ENCODE peak calls at places on chromosomes 4 and X, in five cellular contexts. Y, M, T, N and F are unnamed samples.

GRCh38 chrX:70176938-70177533 is at the start of gene DGAT2L6:
- DNase-seq in Y (no peak), M (no peak), T (no peak), N (no peak), F (no peak)

GRCh38 chrX:39676434-39676833 is 421.3 kb downstream of the BCOR start:
- DNase-seq in Y (no peak), M (no peak), T (no peak), N (no peak), F (no peak)

GRCh38 chr4:184408021-184408710 is 66.2 kb downstream of the IRF2 start:
- DNase-seq in Y (no peak), M (peak), T (no peak), N (peak), F (no peak)

GRCh38 chr4:52659016-52659721 is at the start of gene USP46:
- DNase-seq in Y (peak), M (no peak), T (peak), N (peak), F (peak)

GRCh38 chr4:189162888-189163287 is 777.8 kb upstream of the FRG1 start:
- DNase-seq in Y (no peak), M (no peak), T (no peak), N (no peak), F (no peak)

GRCh38 chrX:57227691-57228090 is 58.8 kb upstream of the FAAH2 start:
- DNase-seq in Y (no peak), M (no peak), T (no peak), N (no peak), F (no peak)

GRCh38 chrX:117996918-117997480 is 119.6 kb downstream of the KLHL13 start:
- DNase-seq in Y (no peak), M (no peak), T (no peak), N (no peak), F (no peak)

GRCh38 chr4:132203618-132204017 is 945.5 kb upstream of the PCDH10 start:
- DNase-seq in Y (no peak), M (no peak), T (no peak), N (no peak), F (no peak)

GRCh38 chr4:163895369-163896005 is 401.0 kb downstream of the TMA16 start:
- DNase-seq in Y (no peak), M (no peak), T (no peak), N (no peak), F (no peak)

GRCh38 chr4:171880136-171880535 is 66.9 kb downstream of the GALNTL6 start:
- DNase-seq in Y (no peak), M (no peak), T (no peak), N (peak), F (no peak)

GRCh38 chr4:166324321-166324720 is 451.3 kb downstream of the TLL1 start:
- DNase-seq in Y (no peak), M (no peak), T (no peak), N (peak), F (no peak)

GRCh38 chr4:118280501-118281218 is 72.1 kb downstream of the PRSS12 start:
- DNase-seq in Y (peak), M (peak), T (no peak), N (peak), F (no peak)

GRCh38 chr4:87375719-87376291 is 15.2 kb downstream of the HSD17B11 start:
- DNase-seq in Y (no peak), M (peak), T (no peak), N (peak), F (no peak)

GRCh38 chr4:76307670-76308014 is 1.1 kb downstream of the STBD1 start:
- DNase-seq in Y (no peak), M (no peak), T (no peak), N (peak), F (no peak)

GRCh38 chr4:74316397-74316796 is 8.1 kb downstream of the EPGN start:
- DNase-seq in Y (no peak), M (no peak), T (no peak), N (peak), F (no peak)

GRCh38 chr4:139909036-139909435 is 243.4 kb downstream of the MGST2 start:
- DNase-seq in Y (no peak), M (no peak), T (no peak), N (no peak), F (no peak)

GRCh38 chrX:125291124-125291523 is 28.5 kb upstream of the TEX13C start:
- DNase-seq in Y (no peak), M (no peak), T (no peak), N (no peak), F (no peak)

GRCh38 chr4:102344520-102344954 is 745 bp downstream of the SLC39A8 start:
- DNase-seq in Y (peak), M (no peak), T (peak), N (no peak), F (peak)

DNA sequence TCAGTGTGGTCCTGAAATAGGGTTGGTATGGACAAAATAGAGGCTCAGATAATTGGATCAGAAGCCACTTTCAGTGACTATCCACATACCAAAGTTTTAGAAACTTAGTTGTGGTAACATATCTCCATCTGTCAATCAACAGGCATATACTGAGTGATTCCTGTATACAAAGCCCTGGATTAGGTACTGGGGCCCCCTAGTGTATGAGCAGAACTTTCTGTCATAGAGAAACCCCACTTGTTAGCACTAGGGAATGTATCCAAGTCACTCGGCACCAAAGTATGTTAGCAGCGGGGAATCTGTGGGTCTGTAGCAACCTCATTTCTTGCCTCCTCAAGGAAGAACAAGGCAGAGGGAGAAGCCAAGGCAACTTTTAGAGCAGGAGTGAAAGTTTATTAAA is 50.7 kb downstream of the MAP7D3 start:
- DNase-seq in Y (no peak), M (no peak), T (no peak), N (peak), F (no peak)
- TF ChIP-seq CTCF in Y (peak), M (peak), T (no peak), N (peak), F (peak)

DNA sequence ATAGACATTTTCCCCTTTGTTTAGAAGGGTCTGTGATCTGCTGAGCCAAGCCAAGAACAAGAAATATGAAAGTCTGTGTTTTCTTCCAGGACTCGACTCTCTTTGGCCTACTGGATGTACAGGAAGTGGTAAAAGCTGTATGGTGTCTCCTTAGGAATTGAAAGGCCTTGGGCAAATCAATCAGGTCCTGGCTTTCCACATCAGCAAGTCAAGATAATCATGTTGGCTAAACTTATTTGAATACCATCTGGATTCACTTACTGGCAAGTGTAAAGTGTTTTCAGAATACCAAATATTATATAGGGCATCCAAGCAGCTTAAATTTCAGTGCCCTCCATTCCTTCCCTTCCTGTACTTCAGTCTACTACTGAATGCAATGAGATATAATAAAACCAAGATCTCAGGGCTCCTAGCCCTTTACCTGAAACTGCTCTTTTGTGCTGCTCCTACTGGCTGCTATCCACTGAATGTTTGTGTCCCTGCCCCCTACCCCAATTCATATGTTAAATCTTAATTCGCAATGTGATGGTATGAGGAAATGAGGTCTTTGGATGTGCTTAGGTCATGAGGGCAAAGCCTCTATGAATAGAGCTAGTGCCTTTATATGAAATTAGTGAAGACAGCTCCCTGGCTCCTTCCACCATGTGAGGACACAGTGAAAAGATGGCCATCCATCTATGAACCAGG is 578.0 kb downstream of the SPRY1 start:
- DNase-seq in Y (no peak), M (no peak), T (no peak), N (peak), F (no peak)
- TF ChIP-seq CTCF in Y (no peak), M (no peak), T (no peak), N (no peak), F (no peak)

DNA sequence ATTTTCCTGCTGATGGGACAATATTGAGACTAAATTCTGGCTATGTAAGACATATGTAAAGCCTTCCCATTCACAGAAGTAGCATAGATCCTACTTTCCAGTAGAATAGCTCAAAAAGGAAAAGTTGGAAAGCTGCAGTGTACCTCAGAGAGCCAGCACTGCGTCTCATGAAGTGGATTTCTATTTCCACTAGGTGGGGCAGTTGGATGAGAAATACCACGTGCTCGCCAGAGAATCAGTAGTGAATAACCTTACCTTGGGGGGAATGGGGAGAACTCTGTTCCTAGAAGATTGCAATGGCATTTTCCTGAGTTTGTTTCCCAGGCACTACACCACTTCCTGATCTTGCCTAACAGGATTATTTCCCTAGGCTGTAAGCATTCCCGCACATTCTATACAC is 907.1 kb downstream of the FSTL5 start:
- DNase-seq in Y (no peak), M (no peak), T (no peak), N (no peak), F (no peak)
- TF ChIP-seq CTCF in Y (no peak), M (peak), T (no peak), N (no peak), F (peak)

GRCh38 chrX:129716507-129716906 is 22.3 kb upstream of the XPNPEP2 start:
- DNase-seq in Y (no peak), M (no peak), T (no peak), N (no peak), F (no peak)

GRCh38 chrX:129718701-129719100 is 20.1 kb upstream of the XPNPEP2 start:
- DNase-seq in Y (no peak), M (no peak), T (no peak), N (no peak), F (no peak)

GRCh38 chrX:129719268-129719667 is 19.5 kb upstream of the XPNPEP2 start:
- DNase-seq in Y (no peak), M (no peak), T (no peak), N (no peak), F (no peak)

GRCh38 chrX:129719931-129720520 is 18.8 kb upstream of the XPNPEP2 start:
- DNase-seq in Y (no peak), M (no peak), T (no peak), N (peak), F (no peak)

DNA sequence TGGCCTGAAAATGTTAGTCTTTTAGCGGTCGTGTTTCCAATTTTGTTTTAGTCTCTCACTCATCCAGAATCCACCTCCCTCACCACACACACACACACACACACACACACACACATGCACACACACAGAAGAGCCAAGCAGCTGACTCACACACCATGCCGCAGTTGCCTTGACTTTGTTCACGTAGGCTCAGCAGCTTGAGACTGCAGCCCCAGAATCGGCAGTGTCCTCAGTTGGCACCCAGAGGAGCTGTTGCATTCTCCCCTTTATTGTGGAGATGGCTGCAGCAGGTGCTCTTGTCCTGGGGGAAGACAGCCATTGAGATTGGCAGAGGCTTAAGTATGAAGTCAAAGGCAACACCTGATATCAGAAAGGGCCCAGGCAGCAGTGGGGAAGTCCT is 20.9 kb upstream of the XPNPEP2 start:
- DNase-seq in Y (no peak), M (peak), T (no peak), N (peak), F (no peak)
- TF ChIP-seq CTCF in Y (no peak), M (no peak), T (no peak), N (no peak), F (no peak)

GRCh38 chrX:68498044-68498507 is 775 bp upstream of the YIPF6 start:
- DNase-seq in Y (no peak), M (no peak), T (no peak), N (no peak), F (no peak)
- TF ChIP-seq CTCF in Y (no peak), M (no peak), T (no peak), N (peak), F (no peak)

GRCh38 chr4:2281575-2282343 is 19.9 kb upstream of the MXD4 start:
- DNase-seq in Y (no peak), M (no peak), T (peak), N (no peak), F (no peak)
- TF ChIP-seq CTCF in Y (no peak), M (no peak), T (no peak), N (peak), F (no peak)

DNA sequence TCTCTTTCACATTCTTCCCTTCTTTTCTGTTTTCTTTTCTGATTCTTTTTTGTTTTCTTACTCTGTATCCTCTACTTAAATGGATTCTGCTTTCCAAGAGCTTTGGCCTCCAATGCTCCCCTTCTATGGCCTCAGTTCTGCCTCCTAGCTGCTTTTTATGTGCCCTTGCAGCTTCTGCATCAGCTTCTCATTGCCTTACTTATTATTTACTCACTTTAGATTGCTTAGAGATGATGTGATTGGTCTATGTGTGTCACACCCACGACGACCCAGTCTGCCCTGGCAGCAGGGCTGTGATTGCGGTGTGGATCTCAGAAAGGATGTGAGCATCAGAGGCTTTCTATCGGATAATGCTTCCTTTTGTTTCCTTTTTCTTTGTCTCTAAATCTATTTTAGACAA is 71.8 kb upstream of the SMARCA5 start:
- DNase-seq in Y (no peak), M (no peak), T (no peak), N (no peak), F (no peak)
- TF ChIP-seq CTCF in Y (no peak), M (no peak), T (no peak), N (no peak), F (no peak)

GRCh38 chr4:143085224-143085623 is 99.5 kb upstream of the USP38 start:
- DNase-seq in Y (no peak), M (no peak), T (no peak), N (peak), F (no peak)
- TF ChIP-seq CTCF in Y (no peak), M (peak), T (no peak), N (no peak), F (peak)

GRCh38 chr4:93878566-93878965 is 50.0 kb downstream of the ATOH1 start:
- DNase-seq in Y (no peak), M (no peak), T (no peak), N (no peak), F (no peak)

GRCh38 chr4:93876739-93877138 is 48.2 kb downstream of the ATOH1 start:
- DNase-seq in Y (no peak), M (no peak), T (no peak), N (no peak), F (no peak)

DNA sequence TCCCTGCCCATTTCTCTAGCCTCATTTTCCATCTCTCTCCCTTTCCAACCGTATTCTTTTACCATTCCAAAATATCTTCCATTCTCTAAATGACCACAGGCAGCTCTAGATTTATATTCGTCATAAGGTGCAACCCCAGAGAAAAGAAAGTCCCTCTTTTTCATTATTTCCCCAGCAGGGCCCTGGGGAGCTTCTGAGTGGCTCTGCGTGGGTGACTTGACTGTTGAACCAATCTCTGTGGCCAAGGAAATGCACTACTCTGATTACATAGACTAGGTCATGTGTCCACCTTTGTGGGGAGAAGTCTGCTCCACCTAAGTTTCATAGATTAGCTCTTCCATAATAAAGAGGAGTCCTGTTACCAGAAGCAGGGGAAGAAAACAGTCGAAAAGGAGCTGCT is 51.4 kb downstream of the ATOH1 start:
- DNase-seq in Y (no peak), M (no peak), T (no peak), N (no peak), F (no peak)
- TF ChIP-seq CTCF in Y (no peak), M (no peak), T (no peak), N (no peak), F (no peak)